ENCODE peak calls at places on chromosomes 5 and 9, in eight cellular contexts. H is NCI-H510A treated with DMSO at 0.1 percent for 48 hours; Q is activated naive CD4-positive, alpha-beta T cell treated with anti-CD3 and anti-CD28 coated beads, Interleukin-2, amount 50 U/mL, for 72 hours; I is nucleus accumbens; K is skeletal muscle cell; B is right lobe of liver; A is Daoy; O is NCI-H2029. V is an unnamed sample.

GRCh38 chr5:179267071-179267670 is 78.1 kb downstream of the ADAMTS2 start:
- DNase-seq in H (no peak), Q (no peak), I (no peak), K (no peak), B (peak; percentile 43), A (no peak), O (no peak), V (no peak)

GRCh38 chr5:14685757-14686156 is 21.2 kb downstream of the OTULIN start:
- DNase-seq in H (peak; percentile 80), Q (no peak), I (no peak), K (no peak), B (no peak), A (peak; percentile 27), O (peak; percentile 17), V (peak; percentile 49)

GRCh38 chr5:33736510-33736909 is 155.3 kb downstream of the ADAMTS12 start:
- DNase-seq in H (no peak), Q (no peak), I (no peak), K (peak; percentile 82), B (no peak), A (peak; percentile 54), O (no peak), V (peak; percentile 62)

GRCh38 chr9:89444212-89444611 is 53.7 kb downstream of the SEMA4D start:
- DNase-seq in H (no peak), Q (no peak), I (no peak), K (no peak), B (no peak), A (no peak), O (no peak), V (no peak)

GRCh38 chr5:73118331-73119011 is 1.9 kb upstream of the TMEM171 start:
- DNase-seq in H (peak; percentile 38), Q (no peak), I (no peak), K (no peak), B (no peak), A (no peak), O (peak; percentile 75), V (no peak)

GRCh38 chr9:33465596-33466564 is 7.8 kb downstream of the NOL6 start:
- DNase-seq in H (no peak), Q (no peak), I (no peak), K (no peak), B (no peak), A (no peak), O (no peak), V (no peak)

GRCh38 chr5:43771611-43772031 is 168.6 kb downstream of the NNT start:
- DNase-seq in H (no peak), Q (no peak), I (no peak), K (no peak), B (no peak), A (no peak), O (no peak), V (no peak)

GRCh38 chr9:79667716-79668458 is 96.1 kb downstream of the TLE4 start:
- DNase-seq in H (peak; percentile 98), Q (no peak), I (no peak), K (no peak), B (peak; percentile 65), A (no peak), O (peak; percentile 97), V (no peak)

GRCh38 chr5:10286552-10287227 is 21.0 kb downstream of the CMBL start:
- DNase-seq in H (no peak), Q (no peak), I (no peak), K (no peak), B (no peak), A (no peak), O (no peak), V (no peak)

GRCh38 chr5:91366571-91366970 is 16.5 kb downstream of the ARRDC3 start:
- DNase-seq in H (no peak), Q (no peak), I (no peak), K (no peak), B (no peak), A (no peak), O (no peak), V (no peak)

GRCh38 chr5:62348723-62349481 is 42.9 kb downstream of the KIF2A start:
- DNase-seq in H (no peak), Q (no peak), I (no peak), K (no peak), B (no peak), A (no peak), O (no peak), V (no peak)

GRCh38 chr9:83649515-83649914 is 26.6 kb downstream of the IDNK start:
- DNase-seq in H (no peak), Q (no peak), I (no peak), K (no peak), B (no peak), A (no peak), O (no peak), V (no peak)

GRCh38 chr9:91422832-91423711 is 560 bp downstream of the NFIL3 start:
- DNase-seq in H (peak; percentile 22), Q (peak; percentile 59), I (no peak), K (peak; percentile 72), B (peak; percentile 82), A (peak; percentile 83), O (peak; percentile 18), V (peak; percentile 70)

GRCh38 chr5:581266-581665 is 30.9 kb upstream of the CEP72 start:
- DNase-seq in H (no peak), Q (no peak), I (no peak), K (no peak), B (peak; percentile 19), A (no peak), O (no peak), V (no peak)

GRCh38 chr9:129273136-129273895 is 95.3 kb upstream of the IER5L start:
- DNase-seq in H (no peak), Q (no peak), I (no peak), K (no peak), B (peak; percentile 25), A (no peak), O (no peak), V (no peak)

GRCh38 chr5:96566775-96567174 is 95.4 kb upstream of the CAST start:
- DNase-seq in H (no peak), Q (no peak), I (no peak), K (no peak), B (no peak), A (no peak), O (no peak), V (no peak)

GRCh38 chr5:122864842-122865241 is 19.4 kb downstream of the SNX24 start:
- DNase-seq in H (no peak), Q (no peak), I (no peak), K (no peak), B (no peak), A (no peak), O (no peak), V (no peak)

GRCh38 chr5:18967637-18968036 is 1020.4 kb downstream of the CDH18 start:
- DNase-seq in H (no peak), Q (no peak), I (no peak), K (no peak), B (no peak), A (no peak), O (no peak), V (no peak)

GRCh38 chr5:380701-381309 is 59.3 kb downstream of the AHRR start:
- DNase-seq in H (no peak), Q (no peak), I (no peak), K (no peak), B (peak; percentile 7), A (no peak), O (no peak), V (peak; percentile 78)

GRCh38 chr5:159362190-159362589 is 31.9 kb upstream of the IL12B start:
- DNase-seq in H (no peak), Q (no peak), I (no peak), K (no peak), B (no peak), A (no peak), O (no peak), V (no peak)

GRCh38 chr5:76953551-76954382 is 922 bp downstream of the CRHBP start:
- DNase-seq in H (no peak), Q (peak; percentile 4), I (no peak), K (no peak), B (no peak), A (peak; percentile 11), O (no peak), V (no peak)

GRCh38 chr9:127898433-127899199 is 787 bp downstream of the ST6GALNAC6 start:
- DNase-seq in H (no peak), Q (no peak), I (no peak), K (peak; percentile 77), B (peak; percentile 72), A (peak; percentile 63), O (no peak), V (peak; percentile 89)

GRCh38 chr9:8315211-8315610 is 515.6 kb upstream of the DMAC1 start:
- DNase-seq in H (no peak), Q (no peak), I (no peak), K (no peak), B (no peak), A (peak; percentile 11), O (no peak), V (no peak)

V was measured in stromal cell of bone marrow.